ENCODE peak calls at places on chromosome 15, in eight cellular contexts. C is iPS-NIHi11; K is BE2C; E is stimulated activated CD4-positive, alpha-beta T cell treated with anti-CD3 and anti-CD28 coated beads, Interleukin-4, amount 100 ng/mL, for 24 hours; B is AG09319; P is iris pigment epithelial cell; M is skeletal muscle cell; J is fibroblast of mammary gland. D is an unnamed sample.

GRCh38 chr15:51758645-51759044 is 7.2 kb downstream of the TMOD2 start:
- DNase-seq in C (no peak), K (peak; percentile 90), E (no peak), B (peak; percentile 36), P (peak; percentile 60), M (peak; percentile 92), J (peak; percentile 97), D (peak; percentile 82)

GRCh38 chr15:82532383-82532990 is 7.8 kb downstream of the RPS17 start:
- DNase-seq in C (no peak), K (no peak), E (no peak), B (no peak), P (no peak), M (no peak), J (no peak), D (no peak)

GRCh38 chr15:29126208-29126536 is 143.4 kb downstream of the NSMCE3 start:
- DNase-seq in C (no peak), K (peak; percentile 17), E (no peak), B (no peak), P (no peak), M (no peak), J (no peak), D (no peak)

GRCh38 chr15:87537295-87537694 is 719.2 kb downstream of the NTRK3 start:
- DNase-seq in C (no peak), K (no peak), E (no peak), B (no peak), P (no peak), M (no peak), J (no peak), D (no peak)

GRCh38 chr15:29669823-29670222 is 152.4 kb downstream of the TJP1 start:
- DNase-seq in C (no peak), K (no peak), E (no peak), B (no peak), P (peak; percentile 67), M (no peak), J (no peak), D (peak; percentile 13)

GRCh38 chr15:70101459-70102113 is 3.9 kb upstream of the TLE3 start:
- DNase-seq in C (peak; percentile 79), K (peak; percentile 72), E (no peak), B (peak; percentile 57), P (peak; percentile 97), M (peak; percentile 94), J (peak; percentile 96), D (peak; percentile 93)

GRCh38 chr15:63040509-63040908 is 2.0 kb upstream of the TPM1 start:
- DNase-seq in C (no peak), K (no peak), E (no peak), B (no peak), P (no peak), M (no peak), J (no peak), D (no peak)

GRCh38 chr15:69017978-69018377 is 3.5 kb downstream of the NOX5 start:
- DNase-seq in C (no peak), K (no peak), E (no peak), B (no peak), P (no peak), M (no peak), J (no peak), D (no peak)

GRCh38 chr15:90322531-90322930 is 29.6 kb upstream of the ZNF774 start:
- DNase-seq in C (no peak), K (no peak), E (no peak), B (no peak), P (no peak), M (no peak), J (no peak), D (no peak)

GRCh38 chr15:57411945-57412768 is 35.9 kb downstream of the CGNL1 start:
- DNase-seq in C (no peak), K (no peak), E (no peak), B (no peak), P (no peak), M (no peak), J (no peak), D (no peak)

GRCh38 chr15:85284497-85284896 is 95.9 kb upstream of the AKAP13 start:
- DNase-seq in C (no peak), K (no peak), E (no peak), B (no peak), P (no peak), M (no peak), J (no peak), D (no peak)

GRCh38 chr15:99441871-99442267 is 123.9 kb upstream of the MEF2A start:
- DNase-seq in C (no peak), K (no peak), E (no peak), B (no peak), P (no peak), M (no peak), J (no peak), D (no peak)

GRCh38 chr15:36428102-36428845 is 151.2 kb upstream of the CDIN1 start:
- DNase-seq in C (no peak), K (peak; percentile 74), E (no peak), B (peak; percentile 92), P (peak; percentile 99), M (peak; percentile 100), J (peak; percentile 100), D (peak; percentile 100)

GRCh38 chr15:74610302-74610951 is 5.2 kb upstream of the CLK3 start:
- DNase-seq in C (peak; percentile 37), K (peak; percentile 89), E (no peak), B (no peak), P (no peak), M (no peak), J (no peak), D (no peak)